ENCODE peak calls at places on chromosome 19, in nine cellular contexts. R, G, I, E, B, S, O, V and F are unnamed samples.

GRCh38 chr19:52286256-52286655 is 10.7 kb upstream of the ZNF480 start:
- DNase-seq in B (no peak), V (no peak), I (no peak), R (no peak), G (no peak), S (no peak), E (no peak), O (no peak), F (no peak)

GRCh38 chr19:46660008-46660517 is 919 bp downstream of the DACT3 start:
- DNase-seq in O (no peak), G (peak), S (peak), R (no peak), B (no peak), E (peak), I (no peak), V (peak), F (no peak)

GRCh38 chr19:1819976-1820255 is 7.8 kb upstream of the ATP8B3 start:
- DNase-seq in B (no peak), I (no peak), S (no peak), R (no peak), V (no peak), G (no peak), E (no peak), O (no peak), F (no peak)

GRCh38 chr19:50778906-50779430 is 8.7 kb downstream of the GPR32 start:
- DNase-seq in R (no peak), O (no peak), V (no peak), S (no peak), E (no peak), B (no peak), G (no peak), I (no peak), F (no peak)

GRCh38 chr19:54024660-54025059 is 33.2 kb downstream of the CACNG6 start:
- DNase-seq in E (no peak), V (no peak), O (no peak), I (no peak), G (no peak), R (no peak), S (no peak), B (no peak), F (no peak)

GRCh38 chr19:42420055-42420544 is 7.1 kb downstream of the LIPE start:
- DNase-seq in E (peak), I (peak), R (peak), O (peak), S (peak), B (peak), G (peak), V (peak), F (peak)

GRCh38 chr19:18932216-18932841 is 8.7 kb downstream of the HOMER3 start:
- DNase-seq in G (peak), E (peak), R (peak), B (peak), V (peak), O (peak), S (peak), I (no peak), F (peak)

GRCh38 chr19:50022823-50023222 is 2.3 kb downstream of the VRK3 start:
- DNase-seq in G (no peak), S (no peak), B (no peak), R (no peak), V (no peak), E (no peak), O (no peak), I (no peak), F (no peak)

GRCh38 chr19:6772866-6773322 is 386 bp downstream of the VAV1 start:
- DNase-seq in R (no peak), E (peak), G (no peak), S (no peak), V (no peak), O (no peak), B (no peak), I (no peak), F (no peak)

GRCh38 chr19:31676271-31677004 is 327.2 kb upstream of the TSHZ3 start:
- DNase-seq in B (no peak), O (no peak), V (peak), E (no peak), R (peak), G (no peak), S (no peak), I (peak), F (no peak)

GRCh38 chr19:45152504-45153338 is 8.1 kb downstream of the NKPD1 start:
- DNase-seq in G (peak), S (peak), R (peak), E (peak), B (no peak), O (peak), V (peak), I (no peak), F (peak)

GRCh38 chr19:14830702-14831101 is 4.3 kb downstream of the OR7A5 start:
- DNase-seq in O (no peak), G (no peak), V (no peak), S (no peak), I (no peak), B (no peak), E (no peak), R (no peak), F (no peak)

GRCh38 chr19:56477429-56478338 is 539 bp upstream of the ZNF667 start:
- DNase-seq in O (peak), S (peak), I (no peak), B (no peak), E (peak), G (peak), R (peak), V (peak), F (no peak)

GRCh38 chr19:4229179-4229931 is at the start of gene EBI3:
- DNase-seq in S (no peak), B (no peak), G (peak), O (peak), V (peak), R (peak), E (peak), I (no peak), F (no peak)

GRCh38 chr19:51009061-51009891 is 7.9 kb upstream of the KLK8 start:
- DNase-seq in I (no peak), V (no peak), R (no peak), S (no peak), G (no peak), O (no peak), E (no peak), B (no peak), F (no peak)

GRCh38 chr19:31140717-31141116 is 208.5 kb downstream of the TSHZ3 start:
- DNase-seq in R (peak), E (no peak), O (no peak), I (no peak), B (no peak), G (no peak), V (no peak), S (no peak), F (no peak)

GRCh38 chr19:49997709-49998108 is 27.5 kb downstream of the VRK3 start:
- DNase-seq in O (no peak), E (no peak), R (peak), V (peak), I (peak), B (no peak), G (no peak), S (no peak), F (no peak)

GRCh38 chr19:778910-779653 is 18.2 kb upstream of the PTBP1 start:
- DNase-seq in I (no peak), V (peak), G (no peak), B (no peak), E (no peak), R (peak), O (no peak), S (no peak), F (no peak)

GRCh38 chr19:5934002-5934401 is 19.9 kb downstream of the CAPS start:
- DNase-seq in R (no peak), E (no peak), S (no peak), O (no peak), G (no peak), B (no peak), V (no peak), I (no peak), F (no peak)

GRCh38 chr19:10114651-10115391 is 3.3 kb downstream of the P2RY11 start:
- DNase-seq in G (peak), E (no peak), V (peak), O (no peak), S (no peak), I (no peak), R (no peak), B (no peak), F (no peak)

GRCh38 chr19:53511933-53512374 is 26.0 kb upstream of the ZNF331 start:
- DNase-seq in G (peak), R (peak), V (peak), O (peak), E (peak), I (peak), S (no peak), B (peak), F (peak)

GRCh38 chr19:46116121-46116520 is 8.4 kb downstream of the IGFL3 start:
- DNase-seq in I (no peak), S (no peak), B (no peak), V (no peak), O (no peak), G (no peak), R (peak), E (no peak), F (no peak)

GRCh38 chr19:10321874-10322835 is 6.3 kb upstream of the FDX2 start:
- DNase-seq in G (no peak), I (no peak), R (no peak), O (no peak), E (peak), V (no peak), S (no peak), B (no peak), F (no peak)

GRCh38 chr19:8004723-8005513 is 523 bp downstream of the ELAVL1 start:
- DNase-seq in O (no peak), E (peak), B (no peak), I (no peak), V (no peak), S (no peak), R (peak), G (peak), F (peak)

GRCh38 chr19:7895565-7895964 is 7.3 kb downstream of the LRRC8E start:
- DNase-seq in R (no peak), I (no peak), E (no peak), O (no peak), G (no peak), B (no peak), V (no peak), S (no peak), F (no peak)

GRCh38 chr19:16374436-16374835 is 49.8 kb downstream of the KLF2 start:
- DNase-seq in G (no peak), R (no peak), S (no peak), V (no peak), B (no peak), E (no peak), I (no peak), O (no peak), F (no peak)

GRCh38 chr19:18430417-18431144 is 7.4 kb downstream of the ISYNA1 start:
- DNase-seq in B (no peak), E (no peak), R (no peak), S (peak), G (no peak), O (no peak), V (no peak), I (no peak), F (no peak)

GRCh38 chr19:30673336-30673735 is 301.2 kb downstream of the ZNF536 start:
- DNase-seq in G (no peak), E (no peak), O (no peak), B (no peak), V (peak), R (no peak), I (no peak), S (no peak), F (no peak)